ENCODE peak calls at places on chromosomes 7 and 10, in five cellular contexts. M is stomach, W is GM12878, O is A549, L is transverse colon. R is an unnamed sample.

GRCh38 chr7:155647734-155648133 is 3.3 kb downstream of the RBM33 start:
- DNase-seq in M (no peak), W (no peak), O (no peak), L (no peak), R (no peak)

GRCh38 chr10:113625461-113626186 is 38.2 kb downstream of the NRAP start:
- DNase-seq in M (no peak), W (no peak), O (no peak), L (no peak), R (no peak)

GRCh38 chr10:31304261-31304970 is 14.6 kb upstream of the ZEB1 start:
- DNase-seq in M (no peak), W (no peak), O (no peak), L (no peak), R (no peak)

GRCh38 chr7:51316666-51317581 is at the start of gene COBL:
- DNase-seq in M (peak; percentile 71), W (no peak), O (peak; percentile 25), L (peak; percentile 54), R (no peak)

GRCh38 chr7:134737561-134738353 is 41.7 kb upstream of the CALD1 start:
- DNase-seq in M (no peak), W (peak; percentile 36), O (no peak), L (no peak), R (no peak)

GRCh38 chr7:30684351-30684750 is 2.1 kb upstream of the CRHR2 start:
- DNase-seq in M (no peak), W (no peak), O (no peak), L (no peak), R (no peak)

GRCh38 chr7:68063171-68063570 is 1066.5 kb downstream of the TYW1 start:
- DNase-seq in M (no peak), W (no peak), O (no peak), L (no peak), R (no peak)

GRCh38 chr10:47040041-47040491 is 128.8 kb downstream of the PTPN20 start:
- DNase-seq in M (no peak), W (no peak), O (no peak), L (no peak), R (no peak)

GRCh38 chr7:81399461-81399860 is 370.4 kb downstream of the HGF start:
- DNase-seq in M (no peak), W (no peak), O (no peak), L (no peak), R (no peak)

GRCh38 chr10:97830064-97830463 is 19.6 kb upstream of the GOLGA7B start:
- DNase-seq in M (no peak), W (no peak), O (no peak), L (no peak), R (no peak)

GRCh38 chr7:45404622-45405021 is 169.5 kb upstream of the ADCY1 start:
- DNase-seq in M (no peak), W (no peak), O (no peak), L (no peak), R (no peak)

GRCh38 chr10:117334075-117334474 is 41.2 kb downstream of the PDZD8 start:
- DNase-seq in M (no peak), W (no peak), O (no peak), L (no peak), R (no peak)

GRCh38 chr10:33216661-33217427 is 117.6 kb downstream of the NRP1 start:
- DNase-seq in M (no peak), W (no peak), O (peak; percentile 40), L (no peak), R (no peak)

GRCh38 chr10:70832236-70832635 is 16.5 kb downstream of the SGPL1 start:
- DNase-seq in M (no peak), W (no peak), O (no peak), L (no peak), R (no peak)

GRCh38 chr7:72494807-72495206 is 82.7 kb upstream of the CALN1 start:
- DNase-seq in M (no peak), W (no peak), O (no peak), L (no peak), R (no peak)

GRCh38 chr10:25899304-25899703 is 34.7 kb upstream of the MYO3A start:
- DNase-seq in M (no peak), W (no peak), O (no peak), L (no peak), R (no peak)

GRCh38 chr10:8272794-8273425 is 218.4 kb downstream of the GATA3 start:
- DNase-seq in M (no peak), W (no peak), O (no peak), L (no peak), R (no peak)

GRCh38 chr10:88881335-88881734 is 1.3 kb downstream of the STAMBPL1 start:
- DNase-seq in M (no peak), W (no peak), O (no peak), L (no peak), R (no peak)

GRCh38 chr7:43405948-43406347 is 177.0 kb upstream of the STK17A start:
- DNase-seq in M (no peak), W (no peak), O (no peak), L (no peak), R (no peak)

GRCh38 chr7:117809958-117810357 is 63.3 kb downstream of the CTTNBP2 start:
- DNase-seq in M (no peak), W (no peak), O (no peak), L (no peak), R (no peak)

DNA sequence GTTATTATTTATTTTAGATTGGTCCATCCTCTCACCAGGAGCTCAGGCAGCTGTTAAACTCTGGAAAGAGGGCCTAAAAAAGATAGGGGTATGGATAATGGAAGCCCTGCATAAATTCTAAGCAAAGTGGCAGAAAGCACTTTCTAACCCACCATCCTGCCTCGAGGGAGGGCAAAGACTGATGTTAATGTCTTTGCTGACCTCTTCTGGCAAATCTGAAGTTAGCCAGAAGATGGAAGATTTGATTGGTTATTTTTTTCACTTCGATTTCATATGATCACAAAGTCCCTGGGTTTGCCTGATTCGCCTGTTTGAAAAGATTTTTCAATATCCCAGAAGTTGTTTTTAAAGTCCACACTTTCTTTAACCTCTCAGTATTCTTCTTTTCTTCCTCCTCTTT is 24.8 kb downstream of the OR9A2 start:
- DNase-seq in M (no peak), W (no peak), O (peak; percentile 34), L (no peak), R (no peak)
- TF ChIP-seq CTCF in M (no peak), W (peak; percentile 17), O (peak; percentile 18), L (no peak), R (no peak)

GRCh38 chr7:136057509-136057908 is 80.3 kb upstream of the MTPN start:
- DNase-seq in M (no peak), W (no peak), O (no peak), L (no peak), R (no peak)

GRCh38 chr7:136056827-136057226 is 79.7 kb upstream of the MTPN start:
- DNase-seq in M (no peak), W (no peak), O (no peak), L (no peak), R (no peak)

GRCh38 chr7:136055266-136055665 is 78.1 kb upstream of the MTPN start:
- DNase-seq in M (no peak), W (no peak), O (no peak), L (no peak), R (no peak)

GRCh38 chr7:136050462-136050847 is 73.3 kb upstream of the MTPN start:
- DNase-seq in M (no peak), W (no peak), O (no peak), L (no peak), R (no peak)

GRCh38 chr7:136053689-136054485 is 76.7 kb upstream of the MTPN start:
- DNase-seq in M (no peak), W (no peak), O (no peak), L (no peak), R (no peak)
- TF ChIP-seq EP300 in M (no peak), W (no peak), O (no peak), L (no peak), R (no peak)

GRCh38 chr7:98755138-98755898 is 114.5 kb downstream of the TMEM130 start:
- DNase-seq in M (no peak), W (no peak), O (no peak), L (no peak), R (no peak)
- TF ChIP-seq CTCF in M (no peak), W (peak; percentile 17), O (peak; percentile 15), L (no peak), R (no peak)

GRCh38 chr10:131426530-131426898 is 115.0 kb upstream of the TCERG1L start:
- DNase-seq in M (no peak), W (no peak), O (no peak), L (no peak), R (no peak)

GRCh38 chr10:131422731-131423130 is 111.2 kb upstream of the TCERG1L start:
- DNase-seq in M (no peak), W (no peak), O (no peak), L (no peak), R (no peak)

GRCh38 chr10:131425752-131426529 is 114.4 kb upstream of the TCERG1L start:
- DNase-seq in M (no peak), W (no peak), O (no peak), L (no peak), R (no peak)

GRCh38 chr10:131424053-131424452 is 112.5 kb upstream of the TCERG1L start:
- DNase-seq in M (no peak), W (no peak), O (no peak), L (no peak), R (no peak)

DNA sequence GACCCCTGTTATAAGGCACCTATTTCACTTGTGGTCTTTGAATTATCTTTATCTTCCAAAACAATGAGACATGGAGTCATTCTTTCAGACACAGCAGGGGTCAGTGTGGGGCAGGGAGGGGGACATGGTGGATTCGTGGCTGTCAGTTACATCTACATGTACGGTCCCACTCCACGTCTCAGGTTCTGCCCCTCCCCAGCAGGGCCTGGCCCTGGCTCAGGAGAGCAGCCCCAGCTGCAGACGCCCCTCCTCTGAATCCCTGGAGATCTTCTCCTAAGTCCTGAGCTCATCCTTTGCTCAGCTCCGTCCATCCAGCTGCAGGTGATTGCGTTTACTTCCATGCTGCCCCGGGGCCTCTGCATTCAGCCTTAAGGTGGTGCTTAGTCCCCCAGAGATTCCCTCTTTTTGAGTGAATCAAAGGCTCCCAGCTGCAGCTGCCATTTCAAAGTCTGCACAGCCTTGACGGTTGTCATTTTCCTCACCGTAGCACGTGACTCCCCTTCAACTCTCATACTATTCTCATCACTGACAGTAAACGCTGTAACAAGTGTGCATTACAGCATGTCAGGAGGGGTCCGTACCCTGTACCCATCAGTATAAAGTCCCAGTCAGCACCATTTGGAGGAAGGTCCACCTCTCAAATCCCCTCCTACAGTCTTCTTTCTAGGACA is 113.5 kb upstream of the TCERG1L start:
- DNase-seq in M (no peak), W (no peak), O (no peak), L (no peak), R (no peak)
- TF ChIP-seq EP300 in M (no peak), W (no peak), O (no peak), L (no peak), R (no peak)

DNA sequence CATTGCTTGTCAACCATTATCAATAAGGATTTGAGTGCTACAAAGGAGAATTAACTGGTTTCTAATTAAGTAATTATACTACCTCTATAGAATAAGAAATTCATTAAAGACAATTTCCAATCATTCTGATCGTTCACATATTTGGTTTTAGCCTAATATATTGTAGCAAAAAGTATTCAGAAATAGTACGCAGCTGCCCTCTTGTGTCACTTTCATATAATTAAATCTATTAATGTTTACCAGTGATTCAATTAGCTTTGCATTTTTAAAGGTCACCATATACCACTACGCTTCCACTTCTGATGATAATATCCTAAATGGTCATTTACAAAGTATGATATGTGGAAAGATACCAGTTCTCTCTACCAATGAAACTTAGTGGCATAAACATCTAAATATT is 128.3 kb downstream of the NEBL start:
- DNase-seq in M (no peak), W (no peak), O (no peak), L (no peak), R (no peak)
- TF ChIP-seq CTCF in M (no peak), W (no peak), O (no peak), L (peak; percentile 31), R (peak; percentile 50)

GRCh38 chr10:95478935-95479334 is 82.2 kb downstream of the SORBS1 start:
- DNase-seq in M (no peak), W (no peak), O (no peak), L (no peak), R (peak; percentile 52)
- TF ChIP-seq EP300 in M (no peak), W (no peak), O (no peak), L (no peak), R (peak; percentile 41)